ENCODE peak calls at places on chromosomes 4 and X, in nine cellular contexts. One of them, this sample, is unnamed.

GRCh38 chr4:87527446-87528240 is 1.5 kb downstream of the SPARCL1 start:
- DNase-seq in mammary epithelial cell: no peak
- DNase-seq in left ventricle myocardium inferior: peak
- DNase-seq in testis: peak
- DNase-seq in upper lobe of right lung: no peak
- DNase-seq in hepatocyte: no peak
- DNase-seq in CD8-positive, alpha-beta memory T cell: no peak
- DNase-seq in choroid plexus epithelial cell: peak
- DNase-seq in brain microvascular endothelial cell: no peak
- DNase-seq in this sample: no peak

GRCh38 chr4:123304151-123305021 is 92.2 kb upstream of the SPRY1 start:
- DNase-seq in mammary epithelial cell: no peak
- DNase-seq in left ventricle myocardium inferior: peak
- DNase-seq in testis: peak
- DNase-seq in upper lobe of right lung: no peak
- DNase-seq in hepatocyte: no peak
- DNase-seq in CD8-positive, alpha-beta memory T cell: no peak
- DNase-seq in choroid plexus epithelial cell: peak
- DNase-seq in brain microvascular endothelial cell: no peak
- DNase-seq in this sample: no peak

GRCh38 chr4:170773709-170774273 is 684.0 kb upstream of the AADAT start:
- DNase-seq in mammary epithelial cell: no peak
- DNase-seq in left ventricle myocardium inferior: no peak
- DNase-seq in testis: no peak
- DNase-seq in upper lobe of right lung: no peak
- DNase-seq in hepatocyte: no peak
- DNase-seq in CD8-positive, alpha-beta memory T cell: no peak
- DNase-seq in choroid plexus epithelial cell: no peak
- DNase-seq in brain microvascular endothelial cell: no peak
- DNase-seq in this sample: no peak

GRCh38 chr4:52822583-52823477 is 39.3 kb upstream of the RASL11B start:
- DNase-seq in mammary epithelial cell: peak
- DNase-seq in left ventricle myocardium inferior: no peak
- DNase-seq in testis: no peak
- DNase-seq in upper lobe of right lung: no peak
- DNase-seq in hepatocyte: no peak
- DNase-seq in CD8-positive, alpha-beta memory T cell: no peak
- DNase-seq in choroid plexus epithelial cell: peak
- DNase-seq in brain microvascular endothelial cell: no peak
- DNase-seq in this sample: no peak

GRCh38 chr4:38314663-38315062 is 349.3 kb upstream of the KLF3 start:
- DNase-seq in mammary epithelial cell: peak
- DNase-seq in left ventricle myocardium inferior: no peak
- DNase-seq in testis: no peak
- DNase-seq in upper lobe of right lung: no peak
- DNase-seq in hepatocyte: no peak
- DNase-seq in CD8-positive, alpha-beta memory T cell: no peak
- DNase-seq in choroid plexus epithelial cell: no peak
- DNase-seq in brain microvascular endothelial cell: no peak
- DNase-seq in this sample: no peak

GRCh38 chr4:64564126-64564525 is 154.9 kb upstream of the TECRL start:
- DNase-seq in mammary epithelial cell: peak
- DNase-seq in left ventricle myocardium inferior: no peak
- DNase-seq in testis: no peak
- DNase-seq in upper lobe of right lung: no peak
- DNase-seq in hepatocyte: no peak
- DNase-seq in CD8-positive, alpha-beta memory T cell: no peak
- DNase-seq in choroid plexus epithelial cell: no peak
- DNase-seq in brain microvascular endothelial cell: no peak
- DNase-seq in this sample: no peak

GRCh38 chrX:70042399-70043371 is 7.1 kb downstream of the AWAT2 start:
- DNase-seq in mammary epithelial cell: no peak
- DNase-seq in left ventricle myocardium inferior: no peak
- DNase-seq in testis: no peak
- DNase-seq in upper lobe of right lung: no peak
- DNase-seq in hepatocyte: no peak
- DNase-seq in CD8-positive, alpha-beta memory T cell: no peak
- DNase-seq in choroid plexus epithelial cell: no peak
- DNase-seq in brain microvascular endothelial cell: peak
- DNase-seq in this sample: no peak

GRCh38 chr4:73735231-73735630 is 5.1 kb upstream of the CXCL8 start:
- DNase-seq in mammary epithelial cell: peak
- DNase-seq in left ventricle myocardium inferior: no peak
- DNase-seq in testis: no peak
- DNase-seq in upper lobe of right lung: no peak
- DNase-seq in hepatocyte: no peak
- DNase-seq in CD8-positive, alpha-beta memory T cell: no peak
- DNase-seq in choroid plexus epithelial cell: peak
- DNase-seq in brain microvascular endothelial cell: no peak
- DNase-seq in this sample: no peak

GRCh38 chrX:138026211-138026610 is 460.3 kb downstream of the ZIC3 start:
- DNase-seq in mammary epithelial cell: no peak
- DNase-seq in left ventricle myocardium inferior: no peak
- DNase-seq in testis: no peak
- DNase-seq in upper lobe of right lung: no peak
- DNase-seq in hepatocyte: peak
- DNase-seq in CD8-positive, alpha-beta memory T cell: no peak
- DNase-seq in choroid plexus epithelial cell: peak
- DNase-seq in brain microvascular endothelial cell: no peak
- DNase-seq in this sample: no peak

GRCh38 chr4:127048371-127049085 is 584.2 kb upstream of the INTU start:
- DNase-seq in mammary epithelial cell: no peak
- DNase-seq in left ventricle myocardium inferior: no peak
- DNase-seq in testis: no peak
- DNase-seq in upper lobe of right lung: no peak
- DNase-seq in hepatocyte: no peak
- DNase-seq in CD8-positive, alpha-beta memory T cell: no peak
- DNase-seq in choroid plexus epithelial cell: peak
- DNase-seq in brain microvascular endothelial cell: no peak
- DNase-seq in this sample: no peak

GRCh38 chrX:102712967-102713677 is 874 bp downstream of the GPRASP2 start:
- DNase-seq in mammary epithelial cell: peak
- DNase-seq in left ventricle myocardium inferior: peak
- DNase-seq in testis: peak
- DNase-seq in upper lobe of right lung: peak
- DNase-seq in hepatocyte: peak
- DNase-seq in CD8-positive, alpha-beta memory T cell: peak
- DNase-seq in choroid plexus epithelial cell: peak
- DNase-seq in brain microvascular endothelial cell: peak
- DNase-seq in this sample: peak

GRCh38 chr4:1400191-1400805 is 5.9 kb downstream of the NKX1-1 start:
- DNase-seq in mammary epithelial cell: no peak
- DNase-seq in left ventricle myocardium inferior: no peak
- DNase-seq in testis: peak
- DNase-seq in upper lobe of right lung: peak
- DNase-seq in hepatocyte: no peak
- DNase-seq in CD8-positive, alpha-beta memory T cell: no peak
- DNase-seq in choroid plexus epithelial cell: no peak
- DNase-seq in brain microvascular endothelial cell: no peak
- DNase-seq in this sample: no peak

GRCh38 chr4:104677122-104677521 is 182.4 kb upstream of the CXXC4 start:
- DNase-seq in mammary epithelial cell: no peak
- DNase-seq in left ventricle myocardium inferior: no peak
- DNase-seq in testis: no peak
- DNase-seq in upper lobe of right lung: no peak
- DNase-seq in hepatocyte: peak
- DNase-seq in CD8-positive, alpha-beta memory T cell: no peak
- DNase-seq in choroid plexus epithelial cell: no peak
- DNase-seq in brain microvascular endothelial cell: no peak
- DNase-seq in this sample: no peak

GRCh38 chrX:56564182-56564885 is 907 bp downstream of the UBQLN2 start:
- DNase-seq in mammary epithelial cell: peak
- DNase-seq in left ventricle myocardium inferior: no peak
- DNase-seq in testis: peak
- DNase-seq in upper lobe of right lung: peak
- DNase-seq in hepatocyte: peak
- DNase-seq in CD8-positive, alpha-beta memory T cell: peak
- DNase-seq in choroid plexus epithelial cell: peak
- DNase-seq in brain microvascular endothelial cell: peak
- DNase-seq in this sample: no peak

GRCh38 chrX:115562492-115562872 is 1.5 kb downstream of the PLS3 start:
- DNase-seq in mammary epithelial cell: peak
- DNase-seq in left ventricle myocardium inferior: no peak
- DNase-seq in testis: no peak
- DNase-seq in upper lobe of right lung: no peak
- DNase-seq in hepatocyte: peak
- DNase-seq in CD8-positive, alpha-beta memory T cell: no peak
- DNase-seq in choroid plexus epithelial cell: peak
- DNase-seq in brain microvascular endothelial cell: no peak
- DNase-seq in this sample: no peak

GRCh38 chrX:433771-434170 is 47.1 kb upstream of the PPP2R3B start:
- DNase-seq in mammary epithelial cell: no peak
- DNase-seq in left ventricle myocardium inferior: no peak
- DNase-seq in testis: no peak
- DNase-seq in upper lobe of right lung: peak
- DNase-seq in hepatocyte: no peak
- DNase-seq in CD8-positive, alpha-beta memory T cell: no peak
- DNase-seq in choroid plexus epithelial cell: no peak
- DNase-seq in brain microvascular endothelial cell: no peak
- DNase-seq in this sample: no peak

GRCh38 chr4:152997771-152998487 is 61.8 kb downstream of the FHDC1 start:
- DNase-seq in mammary epithelial cell: peak
- DNase-seq in left ventricle myocardium inferior: no peak
- DNase-seq in testis: no peak
- DNase-seq in upper lobe of right lung: no peak
- DNase-seq in hepatocyte: peak
- DNase-seq in CD8-positive, alpha-beta memory T cell: no peak
- DNase-seq in choroid plexus epithelial cell: no peak
- DNase-seq in brain microvascular endothelial cell: no peak
- DNase-seq in this sample: no peak

GRCh38 chrX:87063622-87064021 is 454.0 kb upstream of the KLHL4 start:
- DNase-seq in mammary epithelial cell: no peak
- DNase-seq in left ventricle myocardium inferior: no peak
- DNase-seq in testis: no peak
- DNase-seq in upper lobe of right lung: no peak
- DNase-seq in hepatocyte: no peak
- DNase-seq in CD8-positive, alpha-beta memory T cell: no peak
- DNase-seq in choroid plexus epithelial cell: no peak
- DNase-seq in brain microvascular endothelial cell: no peak
- DNase-seq in this sample: no peak

GRCh38 chrX:71098302-71098701 is 2.7 kb downstream of the FOXO4 start:
- DNase-seq in mammary epithelial cell: no peak
- DNase-seq in left ventricle myocardium inferior: peak
- DNase-seq in testis: peak
- DNase-seq in upper lobe of right lung: peak
- DNase-seq in hepatocyte: peak
- DNase-seq in CD8-positive, alpha-beta memory T cell: peak
- DNase-seq in choroid plexus epithelial cell: peak
- DNase-seq in brain microvascular endothelial cell: no peak
- DNase-seq in this sample: peak

GRCh38 chr4:185244763-185245162 is 35.4 kb downstream of the SNX25 start:
- DNase-seq in mammary epithelial cell: no peak
- DNase-seq in left ventricle myocardium inferior: no peak
- DNase-seq in testis: no peak
- DNase-seq in upper lobe of right lung: no peak
- DNase-seq in hepatocyte: no peak
- DNase-seq in CD8-positive, alpha-beta memory T cell: no peak
- DNase-seq in choroid plexus epithelial cell: no peak
- DNase-seq in brain microvascular endothelial cell: no peak
- DNase-seq in this sample: no peak

GRCh38 chr4:113468165-113469022 is 293.1 kb downstream of the CAMK2D start:
- DNase-seq in mammary epithelial cell: peak
- DNase-seq in left ventricle myocardium inferior: peak
- DNase-seq in testis: peak
- DNase-seq in upper lobe of right lung: peak
- DNase-seq in hepatocyte: peak
- DNase-seq in CD8-positive, alpha-beta memory T cell: no peak
- DNase-seq in choroid plexus epithelial cell: peak
- DNase-seq in brain microvascular endothelial cell: peak
- DNase-seq in this sample: peak

GRCh38 chr4:47858012-47858411 is 20.1 kb upstream of the CORIN start:
- DNase-seq in mammary epithelial cell: no peak
- DNase-seq in left ventricle myocardium inferior: no peak
- DNase-seq in testis: no peak
- DNase-seq in upper lobe of right lung: no peak
- DNase-seq in hepatocyte: no peak
- DNase-seq in CD8-positive, alpha-beta memory T cell: no peak
- DNase-seq in choroid plexus epithelial cell: no peak
- DNase-seq in brain microvascular endothelial cell: no peak
- DNase-seq in this sample: no peak

GRCh38 chrX:33183366-33183765 is 28.0 kb downstream of the DMD start:
- DNase-seq in mammary epithelial cell: peak
- DNase-seq in left ventricle myocardium inferior: peak
- DNase-seq in testis: peak
- DNase-seq in upper lobe of right lung: no peak
- DNase-seq in hepatocyte: peak
- DNase-seq in CD8-positive, alpha-beta memory T cell: no peak
- DNase-seq in choroid plexus epithelial cell: peak
- DNase-seq in brain microvascular endothelial cell: peak
- DNase-seq in this sample: peak
- H3K4me3 ChIP-seq in mammary epithelial cell: no peak
- H3K4me3 ChIP-seq in left ventricle myocardium inferior: no peak
- H3K4me3 ChIP-seq in testis: no peak
- H3K4me3 ChIP-seq in upper lobe of right lung: no peak
- H3K4me3 ChIP-seq in hepatocyte: no peak
- H3K4me3 ChIP-seq in CD8-positive, alpha-beta memory T cell: no peak
- H3K4me3 ChIP-seq in choroid plexus epithelial cell: no peak
- H3K4me3 ChIP-seq in brain microvascular endothelial cell: no peak
- H3K4me3 ChIP-seq in this sample: no peak

GRCh38 chrX:49167740-49168108 is 4.0 kb upstream of the PLP2 start:
- DNase-seq in mammary epithelial cell: no peak
- DNase-seq in left ventricle myocardium inferior: no peak
- DNase-seq in testis: no peak
- DNase-seq in upper lobe of right lung: no peak
- DNase-seq in hepatocyte: no peak
- DNase-seq in CD8-positive, alpha-beta memory T cell: no peak
- DNase-seq in choroid plexus epithelial cell: no peak
- DNase-seq in brain microvascular endothelial cell: no peak
- DNase-seq in this sample: no peak
- H3K4me3 ChIP-seq in mammary epithelial cell: peak
- H3K4me3 ChIP-seq in left ventricle myocardium inferior: peak
- H3K4me3 ChIP-seq in testis: no peak
- H3K4me3 ChIP-seq in upper lobe of right lung: peak
- H3K4me3 ChIP-seq in hepatocyte: no peak
- H3K4me3 ChIP-seq in CD8-positive, alpha-beta memory T cell: peak
- H3K4me3 ChIP-seq in choroid plexus epithelial cell: peak
- H3K4me3 ChIP-seq in brain microvascular endothelial cell: peak
- H3K4me3 ChIP-seq in this sample: peak

DNA sequence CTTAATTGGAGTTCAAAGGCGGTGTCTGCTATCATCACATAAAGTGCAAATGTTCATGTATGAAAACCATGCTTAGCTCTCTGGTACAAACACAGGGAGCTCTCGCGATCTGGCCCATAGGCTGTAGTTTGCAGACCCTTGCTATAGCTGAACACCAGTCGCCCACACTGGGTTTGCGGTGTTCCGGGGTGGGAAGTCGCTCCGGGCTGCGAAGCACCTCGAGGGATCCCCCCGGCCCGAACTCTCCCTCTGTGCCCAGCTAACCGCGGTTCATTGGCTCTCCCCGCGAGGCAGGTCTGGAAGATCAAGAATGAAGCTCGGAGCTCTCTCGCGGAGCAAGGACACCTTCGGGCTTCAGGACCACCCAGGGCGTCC is 347 bp upstream of the PRPS2 start:
- DNase-seq in mammary epithelial cell: no peak
- DNase-seq in left ventricle myocardium inferior: no peak
- DNase-seq in testis: no peak
- DNase-seq in upper lobe of right lung: no peak
- DNase-seq in hepatocyte: no peak
- DNase-seq in CD8-positive, alpha-beta memory T cell: no peak
- DNase-seq in choroid plexus epithelial cell: no peak
- DNase-seq in brain microvascular endothelial cell: no peak
- DNase-seq in this sample: no peak
- H3K4me3 ChIP-seq in mammary epithelial cell: peak
- H3K4me3 ChIP-seq in left ventricle myocardium inferior: peak
- H3K4me3 ChIP-seq in testis: peak
- H3K4me3 ChIP-seq in upper lobe of right lung: peak
- H3K4me3 ChIP-seq in hepatocyte: peak
- H3K4me3 ChIP-seq in CD8-positive, alpha-beta memory T cell: peak
- H3K4me3 ChIP-seq in choroid plexus epithelial cell: peak
- H3K4me3 ChIP-seq in brain microvascular endothelial cell: peak
- H3K4me3 ChIP-seq in this sample: peak

GRCh38 chrX:11109968-11110367 is 1.2 kb upstream of the HCCS start:
- DNase-seq in mammary epithelial cell: no peak
- DNase-seq in left ventricle myocardium inferior: no peak
- DNase-seq in testis: no peak
- DNase-seq in upper lobe of right lung: no peak
- DNase-seq in hepatocyte: no peak
- DNase-seq in CD8-positive, alpha-beta memory T cell: no peak
- DNase-seq in choroid plexus epithelial cell: no peak
- DNase-seq in brain microvascular endothelial cell: no peak
- DNase-seq in this sample: no peak
- H3K4me3 ChIP-seq in mammary epithelial cell: no peak
- H3K4me3 ChIP-seq in left ventricle myocardium inferior: no peak
- H3K4me3 ChIP-seq in testis: no peak
- H3K4me3 ChIP-seq in upper lobe of right lung: no peak
- H3K4me3 ChIP-seq in hepatocyte: no peak
- H3K4me3 ChIP-seq in CD8-positive, alpha-beta memory T cell: no peak
- H3K4me3 ChIP-seq in choroid plexus epithelial cell: no peak
- H3K4me3 ChIP-seq in brain microvascular endothelial cell: no peak
- H3K4me3 ChIP-seq in this sample: no peak

This sample was measured in tibial artery.